ENCODE peak calls at places on chromosomes 13 and 19, in five cellular contexts. One of them, this sample, is unnamed.

GRCh38 chr13:97945342-97945741 is 8.1 kb upstream of the IPO5 start:
- DNase-seq in cardiac fibroblast: no peak
- DNase-seq in colonic mucosa: no peak
- DNase-seq in IMR-90: peak
- DNase-seq in HepG2: no peak
- DNase-seq in this sample: no peak

GRCh38 chr19:18507021-18507726 is 14.7 kb downstream of the ELL start:
- DNase-seq in HepG2: no peak
- DNase-seq in colonic mucosa: peak
- DNase-seq in IMR-90: no peak
- DNase-seq in cardiac fibroblast: no peak
- DNase-seq in this sample: no peak

GRCh38 chr13:43268632-43269031 is 245.2 kb downstream of the DNAJC15 start:
- DNase-seq in IMR-90: no peak
- DNase-seq in cardiac fibroblast: peak
- DNase-seq in colonic mucosa: no peak
- DNase-seq in HepG2: no peak
- DNase-seq in this sample: no peak

GRCh38 chr19:35816262-35816661 is 3.6 kb upstream of the PRODH2 start:
- DNase-seq in IMR-90: no peak
- DNase-seq in colonic mucosa: no peak
- DNase-seq in cardiac fibroblast: no peak
- DNase-seq in HepG2: no peak
- DNase-seq in this sample: no peak

GRCh38 chr19:46413262-46414031 is at the start of gene CCDC8:
- DNase-seq in colonic mucosa: peak
- DNase-seq in cardiac fibroblast: peak
- DNase-seq in IMR-90: peak
- DNase-seq in HepG2: no peak
- DNase-seq in this sample: peak

GRCh38 chr19:55447421-55448174 is 4.5 kb upstream of the SHISA7 start:
- DNase-seq in IMR-90: peak
- DNase-seq in HepG2: no peak
- DNase-seq in colonic mucosa: no peak
- DNase-seq in cardiac fibroblast: peak
- DNase-seq in this sample: no peak

GRCh38 chr19:3655402-3656072 is 28.9 kb upstream of the CACTIN start:
- DNase-seq in HepG2: no peak
- DNase-seq in IMR-90: peak
- DNase-seq in cardiac fibroblast: peak
- DNase-seq in colonic mucosa: peak
- DNase-seq in this sample: peak

GRCh38 chr13:26423634-26424033 is 133.8 kb upstream of the WASF3 start:
- DNase-seq in cardiac fibroblast: peak
- DNase-seq in IMR-90: peak
- DNase-seq in colonic mucosa: no peak
- DNase-seq in HepG2: no peak
- DNase-seq in this sample: no peak

GRCh38 chr19:40756502-40757110 is 5.6 kb downstream of the SNRPA start:
- DNase-seq in HepG2: no peak
- DNase-seq in colonic mucosa: no peak
- DNase-seq in cardiac fibroblast: no peak
- DNase-seq in IMR-90: no peak
- DNase-seq in this sample: no peak

GRCh38 chr13:80979035-80979641 is 638.2 kb upstream of the SPRY2 start:
- DNase-seq in cardiac fibroblast: peak
- DNase-seq in IMR-90: peak
- DNase-seq in colonic mucosa: peak
- DNase-seq in HepG2: peak
- DNase-seq in this sample: peak

GRCh38 chr13:39259371-39259770 is 221.1 kb downstream of the NHLRC3 start:
- DNase-seq in IMR-90: no peak
- DNase-seq in HepG2: no peak
- DNase-seq in colonic mucosa: no peak
- DNase-seq in cardiac fibroblast: no peak
- DNase-seq in this sample: no peak

GRCh38 chr13:114099191-114099590 is 33.2 kb downstream of the RASA3 start:
- DNase-seq in colonic mucosa: peak
- DNase-seq in cardiac fibroblast: peak
- DNase-seq in IMR-90: peak
- DNase-seq in HepG2: peak
- DNase-seq in this sample: peak

GRCh38 chr19:2600914-2601870 is 101.3 kb downstream of the GNG7 start:
- DNase-seq in cardiac fibroblast: no peak
- DNase-seq in IMR-90: no peak
- DNase-seq in colonic mucosa: no peak
- DNase-seq in HepG2: no peak
- DNase-seq in this sample: no peak

GRCh38 chr19:19268453-19269385 is 4.4 kb downstream of the TM6SF2 start:
- DNase-seq in cardiac fibroblast: no peak
- DNase-seq in HepG2: no peak
- DNase-seq in IMR-90: no peak
- DNase-seq in colonic mucosa: no peak
- DNase-seq in this sample: no peak

GRCh38 chr19:14333101-14333871 is 48.0 kb upstream of the ADGRE5 start:
- DNase-seq in colonic mucosa: peak
- DNase-seq in IMR-90: no peak
- DNase-seq in HepG2: no peak
- DNase-seq in cardiac fibroblast: peak
- DNase-seq in this sample: no peak

GRCh38 chr13:101875717-101876393 is 423.4 kb downstream of the ITGBL1 start:
- DNase-seq in HepG2: peak
- DNase-seq in IMR-90: peak
- DNase-seq in cardiac fibroblast: peak
- DNase-seq in colonic mucosa: no peak
- DNase-seq in this sample: peak

GRCh38 chr19:17555929-17556813 is 722 bp downstream of the COLGALT1 start:
- DNase-seq in HepG2: no peak
- DNase-seq in IMR-90: peak
- DNase-seq in colonic mucosa: peak
- DNase-seq in cardiac fibroblast: peak
- DNase-seq in this sample: no peak

GRCh38 chr19:6103217-6103644 is 7.1 kb downstream of the RFX2 start:
- DNase-seq in HepG2: no peak
- DNase-seq in cardiac fibroblast: peak
- DNase-seq in IMR-90: peak
- DNase-seq in colonic mucosa: no peak
- DNase-seq in this sample: peak

GRCh38 chr13:24080134-24080533 is 80.4 kb upstream of the SPATA13 start:
- DNase-seq in HepG2: no peak
- DNase-seq in colonic mucosa: no peak
- DNase-seq in cardiac fibroblast: no peak
- DNase-seq in IMR-90: no peak
- DNase-seq in this sample: no peak

GRCh38 chr13:28489975-28490550 is 4.9 kb downstream of the FLT1 start:
- DNase-seq in HepG2: no peak
- DNase-seq in cardiac fibroblast: no peak
- DNase-seq in colonic mucosa: no peak
- DNase-seq in IMR-90: no peak
- DNase-seq in this sample: no peak

GRCh38 chr13:43831088-43831487 is 44.3 kb upstream of the ENOX1 start:
- DNase-seq in HepG2: no peak
- DNase-seq in colonic mucosa: no peak
- DNase-seq in cardiac fibroblast: peak
- DNase-seq in IMR-90: peak
- DNase-seq in this sample: no peak

GRCh38 chr13:73520566-73521290 is 461.9 kb downstream of the KLF5 start:
- DNase-seq in IMR-90: no peak
- DNase-seq in cardiac fibroblast: no peak
- DNase-seq in HepG2: no peak
- DNase-seq in colonic mucosa: no peak
- DNase-seq in this sample: no peak

GRCh38 chr13:57582032-57582431 is 49.5 kb upstream of the PCDH17 start:
- DNase-seq in IMR-90: no peak
- DNase-seq in colonic mucosa: no peak
- DNase-seq in cardiac fibroblast: no peak
- DNase-seq in HepG2: peak
- DNase-seq in this sample: no peak

DNA sequence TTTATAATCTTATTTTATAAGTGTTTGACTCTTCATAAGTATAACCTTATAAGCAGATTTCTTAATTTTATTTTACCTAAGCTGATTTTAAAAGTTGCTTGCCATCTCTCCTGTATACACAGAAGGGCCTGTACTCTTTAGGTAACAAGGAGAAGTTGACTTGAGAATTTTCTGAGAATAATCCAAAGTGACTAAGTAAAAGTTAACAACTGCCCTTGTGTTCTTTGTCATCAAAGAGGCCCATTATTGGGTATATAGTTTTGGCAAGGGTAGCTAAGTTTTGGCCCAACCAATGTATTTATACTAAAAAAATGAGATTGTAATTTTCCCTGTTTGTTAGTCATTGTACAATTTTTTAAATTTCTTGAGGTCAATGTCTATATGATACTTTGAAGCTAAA is 3.2 kb downstream of the LCP1 start:
- DNase-seq in IMR-90: no peak
- DNase-seq in colonic mucosa: no peak
- DNase-seq in cardiac fibroblast: no peak
- DNase-seq in HepG2: no peak
- DNase-seq in this sample: no peak
- H3K4me3 ChIP-seq in IMR-90: no peak
- H3K4me3 ChIP-seq in colonic mucosa: no peak
- H3K4me3 ChIP-seq in cardiac fibroblast: no peak
- H3K4me3 ChIP-seq in HepG2: no peak
- H3K4me3 ChIP-seq in this sample: no peak

GRCh38 chr13:33069365-33069764 is 53.1 kb downstream of the KL start:
- DNase-seq in cardiac fibroblast: no peak
- DNase-seq in IMR-90: no peak
- DNase-seq in HepG2: no peak
- DNase-seq in colonic mucosa: peak
- DNase-seq in this sample: no peak
- TF ChIP-seq CTCF in cardiac fibroblast: peak
- TF ChIP-seq CTCF in IMR-90: peak
- TF ChIP-seq CTCF in HepG2: peak
- TF ChIP-seq CTCF in colonic mucosa: peak
- TF ChIP-seq CTCF in this sample: no peak

GRCh38 chr19:57776764-57777296 is 7.4 kb downstream of the ZNF586 start:
- DNase-seq in colonic mucosa: no peak
- DNase-seq in HepG2: no peak
- DNase-seq in cardiac fibroblast: no peak
- DNase-seq in IMR-90: no peak
- DNase-seq in this sample: no peak

GRCh38 chr19:57773488-57773887 is 4.0 kb downstream of the ZNF586 start:
- DNase-seq in colonic mucosa: no peak
- DNase-seq in HepG2: no peak
- DNase-seq in IMR-90: no peak
- DNase-seq in cardiac fibroblast: no peak
- DNase-seq in this sample: no peak

GRCh38 chr19:57779220-57779845 is 9.9 kb downstream of the ZNF586 start:
- DNase-seq in colonic mucosa: no peak
- DNase-seq in HepG2: no peak
- DNase-seq in IMR-90: no peak
- DNase-seq in cardiac fibroblast: no peak
- DNase-seq in this sample: no peak

GRCh38 chr19:57778358-57778757 is 8.9 kb downstream of the ZNF586 start:
- DNase-seq in HepG2: peak
- DNase-seq in colonic mucosa: no peak
- DNase-seq in cardiac fibroblast: no peak
- DNase-seq in IMR-90: no peak
- DNase-seq in this sample: no peak
- H3K4me3 ChIP-seq in HepG2: no peak
- H3K4me3 ChIP-seq in colonic mucosa: no peak
- H3K4me3 ChIP-seq in cardiac fibroblast: no peak
- H3K4me3 ChIP-seq in IMR-90: no peak
- H3K4me3 ChIP-seq in this sample: no peak

GRCh38 chr19:52464798-52465470 is 11.6 kb downstream of the ZNF578 start:
- DNase-seq in colonic mucosa: no peak
- DNase-seq in HepG2: peak
- DNase-seq in IMR-90: no peak
- DNase-seq in cardiac fibroblast: no peak
- DNase-seq in this sample: no peak
- TF ChIP-seq CTCF in colonic mucosa: no peak
- TF ChIP-seq CTCF in HepG2: peak
- TF ChIP-seq CTCF in IMR-90: no peak
- TF ChIP-seq CTCF in cardiac fibroblast: no peak
- TF ChIP-seq CTCF in this sample: no peak

DNA sequence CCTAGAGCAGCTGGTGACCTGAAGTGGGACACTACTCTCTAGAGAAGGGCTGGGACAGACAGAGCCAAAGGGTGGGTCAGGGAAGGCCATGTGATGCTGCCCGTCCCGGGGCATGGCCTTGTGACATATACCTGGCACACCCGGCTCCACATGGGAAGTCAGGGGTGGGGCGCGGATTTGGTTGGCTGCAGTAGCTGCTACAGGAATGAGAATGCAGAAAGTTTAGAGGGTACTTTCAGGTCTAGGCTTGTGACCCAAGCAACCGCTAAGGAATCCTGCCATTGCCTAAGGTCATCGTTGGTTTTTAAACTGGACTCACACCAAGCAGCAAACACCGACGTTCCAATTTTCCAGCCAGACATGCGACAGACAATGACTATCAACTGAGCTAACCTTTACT is 25.9 kb downstream of the RCBTB2 start:
- DNase-seq in IMR-90: no peak
- DNase-seq in cardiac fibroblast: no peak
- DNase-seq in colonic mucosa: no peak
- DNase-seq in HepG2: no peak
- DNase-seq in this sample: no peak
- H3K4me3 ChIP-seq in IMR-90: no peak
- H3K4me3 ChIP-seq in cardiac fibroblast: no peak
- H3K4me3 ChIP-seq in colonic mucosa: no peak
- H3K4me3 ChIP-seq in HepG2: no peak
- H3K4me3 ChIP-seq in this sample: no peak

DNA sequence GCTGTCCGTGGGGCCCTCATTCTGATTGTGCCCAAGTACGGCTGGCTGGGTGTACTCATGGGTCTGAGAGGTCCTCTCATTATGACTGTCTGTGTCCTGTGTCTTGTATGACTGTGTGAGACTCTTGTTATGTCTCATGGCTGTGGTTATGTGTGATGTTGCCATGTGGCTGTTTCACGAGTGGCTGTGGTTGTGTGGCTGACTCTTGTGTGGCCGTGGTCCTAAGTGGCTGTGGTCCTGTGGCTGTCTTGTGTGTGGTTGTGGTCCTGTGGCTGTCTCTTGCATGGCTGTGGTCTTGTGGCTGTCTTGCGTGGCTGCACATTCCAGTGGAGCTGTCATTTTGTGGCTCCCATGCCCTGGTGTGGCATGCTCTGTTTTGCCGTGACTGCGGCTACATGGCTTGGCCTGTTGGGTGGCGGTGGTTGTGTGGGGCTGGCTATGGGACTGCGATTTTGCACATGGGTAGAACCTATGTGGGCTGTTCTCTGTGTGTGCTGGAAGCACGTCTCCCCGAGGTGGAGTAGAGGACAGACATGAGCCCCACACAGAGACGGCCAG is 2.5 kb downstream of the LYL1 start:
- DNase-seq in IMR-90: no peak
- DNase-seq in cardiac fibroblast: no peak
- DNase-seq in colonic mucosa: no peak
- DNase-seq in HepG2: no peak
- DNase-seq in this sample: no peak
- TF ChIP-seq CTCF in IMR-90: no peak
- TF ChIP-seq CTCF in cardiac fibroblast: no peak
- TF ChIP-seq CTCF in colonic mucosa: no peak
- TF ChIP-seq CTCF in HepG2: no peak
- TF ChIP-seq CTCF in this sample: no peak